ENCODE peak calls at places on chromosomes 12 and 14, in four cellular contexts. One of them, this sample, is unnamed.

GRCh38 chr12:56154246-56154771 is 1.9 kb downstream of the MYL6B start:
- DNase-seq in IMR-90: no peak
- DNase-seq in K562: no peak
- DNase-seq in neuronal stem cell: no peak
- DNase-seq in this sample: no peak

GRCh38 chr12:116057356-116057755 is 220.1 kb downstream of the MED13L start:
- DNase-seq in IMR-90: peak; percentile 26
- DNase-seq in K562: no peak
- DNase-seq in neuronal stem cell: no peak
- DNase-seq in this sample: no peak

GRCh38 chr12:108318472-108319275 is 20.4 kb downstream of the CMKLR1 start:
- DNase-seq in IMR-90: no peak
- DNase-seq in K562: no peak
- DNase-seq in neuronal stem cell: no peak
- DNase-seq in this sample: no peak

GRCh38 chr12:2378835-2379330 is 326.1 kb downstream of the CACNA1C start:
- DNase-seq in IMR-90: no peak
- DNase-seq in K562: no peak
- DNase-seq in neuronal stem cell: no peak
- DNase-seq in this sample: no peak

GRCh38 chr12:109870648-109871047 is 9.7 kb downstream of the GLTP start:
- DNase-seq in IMR-90: peak; percentile 74
- DNase-seq in K562: no peak
- DNase-seq in neuronal stem cell: no peak
- DNase-seq in this sample: peak; percentile 22

GRCh38 chr12:49580572-49581535 is 12.9 kb upstream of the MCRS1 start:
- DNase-seq in IMR-90: peak; percentile 77
- DNase-seq in K562: peak; percentile 71
- DNase-seq in neuronal stem cell: peak; percentile 91
- DNase-seq in this sample: peak; percentile 65

GRCh38 chr12:9660046-9660445 is 9.5 kb upstream of the CLEC2D start:
- DNase-seq in IMR-90: no peak
- DNase-seq in K562: no peak
- DNase-seq in neuronal stem cell: no peak
- DNase-seq in this sample: no peak

GRCh38 chr14:84021433-84021832 is 1508.5 kb upstream of the FLRT2 start:
- DNase-seq in IMR-90: no peak
- DNase-seq in K562: no peak
- DNase-seq in neuronal stem cell: no peak
- DNase-seq in this sample: no peak

GRCh38 chr12:113070117-113070906 is 13.8 kb downstream of the DTX1 start:
- DNase-seq in IMR-90: no peak
- DNase-seq in K562: no peak
- DNase-seq in neuronal stem cell: no peak
- DNase-seq in this sample: no peak

GRCh38 chr14:100466111-100466856 is 120.9 kb downstream of the BEGAIN start:
- DNase-seq in IMR-90: no peak
- DNase-seq in K562: no peak
- DNase-seq in neuronal stem cell: no peak
- DNase-seq in this sample: no peak

GRCh38 chr12:115489253-115489652 is 788.2 kb downstream of the MED13L start:
- DNase-seq in IMR-90: no peak
- DNase-seq in K562: no peak
- DNase-seq in neuronal stem cell: no peak
- DNase-seq in this sample: no peak

GRCh38 chr14:99688629-99689028 is 4.5 kb downstream of the CYP46A1 start:
- DNase-seq in IMR-90: no peak
- DNase-seq in K562: no peak
- DNase-seq in neuronal stem cell: no peak
- DNase-seq in this sample: no peak

GRCh38 chr14:60819575-60819974 is 85.0 kb downstream of the MNAT1 start:
- DNase-seq in IMR-90: no peak
- DNase-seq in K562: no peak
- DNase-seq in neuronal stem cell: no peak
- DNase-seq in this sample: no peak

GRCh38 chr14:77439861-77440260 is 16.5 kb upstream of the NOXRED1 start:
- DNase-seq in IMR-90: no peak
- DNase-seq in K562: no peak
- DNase-seq in neuronal stem cell: no peak
- DNase-seq in this sample: no peak
- H3K9ac ChIP-seq in IMR-90: no peak overlapping the region
- H3K9ac ChIP-seq in K562: no peak overlapping the region
- H3K9ac ChIP-seq in neuronal stem cell: no peak overlapping the region
- H3K9ac ChIP-seq in this sample: no peak overlapping the region

GRCh38 chr14:68470361-68470760 is 322.5 kb downstream of the ZFP36L1 start:
- DNase-seq in IMR-90: no peak
- DNase-seq in K562: no peak
- DNase-seq in neuronal stem cell: no peak
- DNase-seq in this sample: no peak

GRCh38 chr14:68467425-68467824 is 325.4 kb downstream of the ZFP36L1 start:
- DNase-seq in IMR-90: no peak
- DNase-seq in K562: no peak
- DNase-seq in neuronal stem cell: no peak
- DNase-seq in this sample: no peak

GRCh38 chr14:68466491-68466977 is 326.3 kb downstream of the ZFP36L1 start:
- DNase-seq in IMR-90: peak; percentile 92
- DNase-seq in K562: no peak
- DNase-seq in neuronal stem cell: no peak
- DNase-seq in this sample: peak; percentile 61

GRCh38 chr14:68469208-68469713 is 323.6 kb downstream of the ZFP36L1 start:
- DNase-seq in IMR-90: no peak
- DNase-seq in K562: no peak
- DNase-seq in neuronal stem cell: no peak
- DNase-seq in this sample: no peak

DNA sequence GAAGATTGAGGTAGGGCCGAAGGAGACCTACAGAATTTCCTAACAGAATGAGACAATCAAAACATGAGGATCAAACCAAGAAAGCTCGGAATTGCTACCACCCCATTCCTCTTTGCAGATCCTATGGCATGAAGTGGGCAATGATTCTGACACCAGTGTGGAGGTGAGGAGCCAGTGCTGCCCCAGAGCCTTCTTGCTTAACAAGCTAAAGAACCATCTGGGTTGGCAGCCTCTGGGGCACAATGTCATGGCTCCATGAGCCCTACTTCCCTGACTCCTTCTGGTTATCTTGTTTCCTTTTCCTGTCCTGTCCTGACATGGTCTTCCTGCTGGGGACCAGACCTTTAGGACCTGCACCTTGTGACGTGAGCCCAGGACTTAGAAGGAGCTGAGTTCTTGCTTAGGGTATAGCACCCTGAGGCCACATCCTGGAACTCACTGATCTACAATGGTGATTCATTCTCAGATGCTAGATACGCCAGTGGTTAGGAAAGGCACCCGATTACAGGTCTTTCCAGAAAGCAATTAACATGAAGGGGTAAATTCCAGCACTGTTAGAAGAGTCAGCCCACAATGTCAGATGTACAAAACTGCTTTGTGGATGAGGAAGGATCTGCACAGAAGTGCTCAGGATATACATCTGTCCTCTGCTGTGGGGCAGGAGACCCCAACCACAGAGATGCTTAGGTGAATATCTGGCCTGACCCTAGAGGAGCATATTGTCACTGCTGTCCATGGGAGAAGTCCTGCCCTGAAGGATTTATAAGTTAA is 324.2 kb downstream of the ZFP36L1 start:
- DNase-seq in IMR-90: no peak
- DNase-seq in K562: no peak
- DNase-seq in neuronal stem cell: no peak
- DNase-seq in this sample: peak; percentile 33
- H3K4me1 ChIP-seq in IMR-90: peaks cover 8% of the 10 kb centered on the region
- H3K4me1 ChIP-seq in K562: no peaks in the 10 kb centered on the region
- H3K4me1 ChIP-seq in neuronal stem cell: peaks cover 35% of the 10 kb centered on the region
- H3K4me1 ChIP-seq in this sample: peaks cover 49% of the 10 kb centered on the region

GRCh38 chr12:79021021-79021420 is 156.4 kb downstream of the SYT1 start:
- DNase-seq in IMR-90: no peak
- DNase-seq in K562: no peak
- DNase-seq in neuronal stem cell: no peak
- DNase-seq in this sample: no peak

GRCh38 chr12:79019672-79020071 is 155.1 kb downstream of the SYT1 start:
- DNase-seq in IMR-90: no peak
- DNase-seq in K562: no peak
- DNase-seq in neuronal stem cell: no peak
- DNase-seq in this sample: no peak

GRCh38 chr12:79012616-79013015 is 148.0 kb downstream of the SYT1 start:
- DNase-seq in IMR-90: no peak
- DNase-seq in K562: no peak
- DNase-seq in neuronal stem cell: no peak
- DNase-seq in this sample: no peak

GRCh38 chr12:79020106-79020505 is 155.5 kb downstream of the SYT1 start:
- DNase-seq in IMR-90: peak; percentile 29
- DNase-seq in K562: no peak
- DNase-seq in neuronal stem cell: no peak
- DNase-seq in this sample: peak; percentile 26

GRCh38 chr12:79016181-79016580 is 151.6 kb downstream of the SYT1 start:
- DNase-seq in IMR-90: no peak
- DNase-seq in K562: no peak
- DNase-seq in neuronal stem cell: no peak
- DNase-seq in this sample: peak; percentile 68
- H3K9ac ChIP-seq in IMR-90: no peak overlapping the region
- H3K9ac ChIP-seq in K562: no peak overlapping the region
- H3K9ac ChIP-seq in neuronal stem cell: no peak overlapping the region
- H3K9ac ChIP-seq in this sample: no peak overlapping the region

DNA sequence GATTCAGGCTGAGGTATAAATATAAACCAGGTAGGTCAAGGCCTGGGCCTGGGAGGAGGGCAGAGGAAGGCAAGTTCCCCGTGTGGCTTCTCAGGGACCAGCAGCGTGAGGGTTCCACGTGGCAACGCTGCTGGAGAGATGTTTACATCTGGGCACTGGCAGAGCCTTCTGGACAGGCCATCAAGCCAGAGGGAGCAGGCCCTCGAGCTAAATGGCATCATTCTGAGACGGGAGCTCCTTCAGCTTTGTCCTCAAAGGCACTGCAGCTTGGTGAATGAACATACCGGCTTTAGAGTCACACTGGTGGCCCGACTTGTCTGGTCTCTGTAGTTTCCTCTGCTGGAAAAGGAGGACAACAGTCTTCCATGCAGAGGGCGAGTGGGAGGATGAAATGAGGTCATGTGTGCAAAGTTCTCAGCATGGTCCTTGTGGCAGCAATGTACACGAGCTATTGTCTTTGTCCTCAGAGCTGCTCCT is 231.3 kb downstream of the ZFP36L1 start:
- DNase-seq in IMR-90: no peak
- DNase-seq in K562: no peak
- DNase-seq in neuronal stem cell: no peak
- DNase-seq in this sample: no peak
- H3K4me1 ChIP-seq in IMR-90: peaks cover 11% of the 10 kb centered on the region
- H3K4me1 ChIP-seq in K562: no peaks in the 10 kb centered on the region
- H3K4me1 ChIP-seq in neuronal stem cell: peaks cover 14% of the 10 kb centered on the region
- H3K4me1 ChIP-seq in this sample: peaks cover 18% of the 10 kb centered on the region

GRCh38 chr12:39102474-39103209 is 197.3 kb upstream of the CPNE8 start:
- DNase-seq in IMR-90: no peak
- DNase-seq in K562: no peak
- DNase-seq in neuronal stem cell: no peak
- DNase-seq in this sample: no peak
- H3K9ac ChIP-seq in IMR-90: no peak overlapping the region
- H3K9ac ChIP-seq in K562: no peak overlapping the region
- H3K9ac ChIP-seq in neuronal stem cell: no peak overlapping the region
- H3K9ac ChIP-seq in this sample: no peak overlapping the region

GRCh38 chr14:67652189-67652588 is 22.2 kb downstream of the VTI1B start:
- DNase-seq in IMR-90: no peak
- DNase-seq in K562: no peak
- DNase-seq in neuronal stem cell: no peak
- DNase-seq in this sample: no peak
- H3K4me1 ChIP-seq in IMR-90: peaks cover 2% of the 10 kb centered on the region
- H3K4me1 ChIP-seq in K562: no peaks in the 10 kb centered on the region
- H3K4me1 ChIP-seq in neuronal stem cell: no peaks in the 10 kb centered on the region
- H3K4me1 ChIP-seq in this sample: no peaks in the 10 kb centered on the region

DNA sequence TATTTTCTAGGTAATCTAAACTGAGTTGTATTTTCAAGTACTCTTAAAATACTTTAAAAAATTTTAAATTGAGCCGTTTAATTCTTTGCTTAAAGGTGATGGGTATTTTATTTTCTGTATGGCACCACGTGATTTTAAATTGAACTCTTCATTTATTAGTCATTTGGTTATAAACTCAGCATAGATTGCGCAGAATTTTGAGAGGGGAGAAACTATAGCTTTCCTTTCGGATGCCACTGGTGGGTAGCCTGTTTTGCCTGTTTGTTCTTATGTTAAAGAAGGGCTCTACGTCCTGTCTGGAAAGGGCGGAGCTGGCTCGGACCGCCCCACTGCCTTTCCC is 411 bp upstream of the STYX start:
- DNase-seq in IMR-90: no peak
- DNase-seq in K562: no peak
- DNase-seq in neuronal stem cell: no peak
- DNase-seq in this sample: no peak
- H3K9ac ChIP-seq in IMR-90: no peak overlapping the region
- H3K9ac ChIP-seq in K562: no peak overlapping the region
- H3K9ac ChIP-seq in neuronal stem cell: no peak overlapping the region
- H3K9ac ChIP-seq in this sample: peak overlapping the region; percentile 45

This sample was measured in endothelial cell of umbilical vein.